ENCODE peak calls at places on chromosomes 12 and 14, in six cellular contexts. Y is CD8-positive, alpha-beta memory T cell; B is SK-N-SH; H is IMR-90; X is lung; L is PC-9. D is an unnamed sample. For H3K4me1, the result is how much of the 10 kb centered on the place peaks cover.

GRCh38 chr14:98951521-98952152 is 320.4 kb downstream of the BCL11B start:
- DNase-seq in Y (no peak), B (no peak), H (no peak), X (no peak), L (no peak), D (no peak)

GRCh38 chr12:40565029-40565633 is 127.1 kb upstream of the CNTN1 start:
- DNase-seq in Y (no peak), B (peak), H (no peak), X (no peak), L (no peak), D (no peak)

GRCh38 chr14:89196561-89196960 is 220.5 kb downstream of the FOXN3 start:
- DNase-seq in Y (no peak), B (no peak), H (no peak), X (no peak), L (no peak), D (no peak)

GRCh38 chr14:88189040-88189839 is 133.8 kb downstream of the KCNK10 start:
- DNase-seq in Y (peak), B (peak), H (peak), X (peak), L (peak), D (peak)

GRCh38 chr12:52378091-52378490 is 7.4 kb downstream of the KRT84 start:
- DNase-seq in Y (no peak), B (no peak), H (no peak), X (no peak), L (no peak), D (no peak)

GRCh38 chr12:94704452-94704871 is 54.1 kb upstream of the TMCC3 start:
- DNase-seq in Y (peak), B (no peak), H (peak), X (no peak), L (peak), D (no peak)

GRCh38 chr12:28191690-28192089 is 1.4 kb downstream of the CCDC91 start:
- DNase-seq in Y (peak), B (peak), H (peak), X (no peak), L (peak), D (no peak)

GRCh38 chr12:59389968-59390576 is 205.8 kb upstream of the SLC16A7 start:
- DNase-seq in Y (no peak), B (no peak), H (no peak), X (no peak), L (no peak), D (no peak)

GRCh38 chr12:14952295-14952995 is 9.0 kb downstream of the ARHGDIB start:
- DNase-seq in Y (peak), B (no peak), H (peak), X (no peak), L (peak), D (no peak)

GRCh38 chr12:51430196-51430895 is 5.7 kb downstream of the SLC4A8 start:
- DNase-seq in Y (no peak), B (no peak), H (no peak), X (no peak), L (no peak), D (no peak)

GRCh38 chr14:95062946-95063345 is 94.4 kb downstream of the DICER1 start:
- DNase-seq in Y (no peak), B (no peak), H (no peak), X (no peak), L (no peak), D (no peak)

GRCh38 chr12:112087055-112087850 is 21.3 kb downstream of the NAA25 start:
- DNase-seq in Y (no peak), B (no peak), H (no peak), X (no peak), L (no peak), D (no peak)

GRCh38 chr14:48792376-48793024 is 793.7 kb downstream of the RPS29 start:
- DNase-seq in Y (no peak), B (no peak), H (peak), X (no peak), L (no peak), D (no peak)

GRCh38 chr12:29374913-29375312 is 6.1 kb downstream of the ERGIC2 start:
- DNase-seq in Y (no peak), B (no peak), H (no peak), X (no peak), L (no peak), D (no peak)

GRCh38 chr12:124434951-124435805 is 132.2 kb downstream of the NCOR2 start:
- DNase-seq in Y (no peak), B (peak), H (no peak), X (no peak), L (no peak), D (no peak)

GRCh38 chr12:94889512-94890210 is 113.8 kb downstream of the NDUFA12 start:
- DNase-seq in Y (no peak), B (peak), H (no peak), X (no peak), L (no peak), D (peak)

GRCh38 chr12:124480469-124481256 is 86.7 kb downstream of the NCOR2 start:
- DNase-seq in Y (peak), B (peak), H (peak), X (no peak), L (peak), D (peak)

GRCh38 chr14:58752280-58752679 is 114.5 kb downstream of the DACT1 start:
- DNase-seq in Y (no peak), B (no peak), H (no peak), X (no peak), L (no peak), D (no peak)

GRCh38 chr12:109154485-109155438 is 38.4 kb downstream of the ACACB start:
- DNase-seq in Y (peak), B (peak), H (peak), X (peak), L (peak), D (peak)

GRCh38 chr12:124238886-124239285 is 56.0 kb upstream of the RFLNA start:
- DNase-seq in Y (no peak), B (no peak), H (no peak), X (no peak), L (no peak), D (peak)

GRCh38 chr14:101721111-101721510 is 40.4 kb upstream of the PPP2R5C start:
- DNase-seq in Y (no peak), B (no peak), H (no peak), X (no peak), L (no peak), D (no peak)

GRCh38 chr12:53102883-53103807 is at the start of gene SOAT2:
- DNase-seq in Y (peak), B (no peak), H (no peak), X (no peak), L (no peak), D (no peak)

GRCh38 chr12:64699504-64700115 is 59.6 kb downstream of the GNS start:
- DNase-seq in Y (no peak), B (no peak), H (no peak), X (no peak), L (no peak), D (no peak)

GRCh38 chr12:124617615-124618014 is 50.2 kb upstream of the NCOR2 start:
- DNase-seq in Y (no peak), B (peak), H (no peak), X (no peak), L (no peak), D (no peak)

GRCh38 chr14:29061702-29062101 is 295.1 kb downstream of the FOXG1 start:
- DNase-seq in Y (no peak), B (no peak), H (no peak), X (no peak), L (no peak), D (no peak)

GRCh38 chr14:58130121-58130782 is 21.8 kb downstream of the ARMH4 start:
- DNase-seq in Y (no peak), B (no peak), H (no peak), X (no peak), L (no peak), D (no peak)

GRCh38 chr14:28652782-28653181 is 113.8 kb upstream of the FOXG1 start:
- DNase-seq in Y (no peak), B (no peak), H (peak), X (no peak), L (peak), D (no peak)

GRCh38 chr14:74400328-74400727 is 25.7 kb downstream of the SYNDIG1L start:
- DNase-seq in Y (no peak), B (no peak), H (no peak), X (no peak), L (no peak), D (peak)

GRCh38 chr14:51319181-51319597 is 79.1 kb downstream of the TMX1 start:
- DNase-seq in Y (no peak), B (no peak), H (no peak), X (no peak), L (no peak), D (no peak)

GRCh38 chr14:89110110-89110509 is 285.7 kb downstream of the TTC8 start:
- DNase-seq in Y (no peak), B (no peak), H (no peak), X (no peak), L (no peak), D (no peak)

GRCh38 chr14:52031781-52032180 is 37.1 kb downstream of the NID2 start:
- DNase-seq in Y (no peak), B (no peak), H (peak), X (no peak), L (no peak), D (no peak)

GRCh38 chr12:14244876-14245669 is 120.4 kb upstream of the ATF7IP start:
- DNase-seq in Y (no peak), B (no peak), H (no peak), X (no peak), L (no peak), D (no peak)

GRCh38 chr14:94560291-94560665 is 964 bp upstream of the SERPINA4 start:
- DNase-seq in Y (no peak), B (no peak), H (no peak), X (no peak), L (no peak), D (no peak)

GRCh38 chr14:34981743-34982420 is 910 bp upstream of the SRP54 start:
- DNase-seq in Y (no peak), B (peak), H (peak), X (peak), L (peak), D (no peak)

GRCh38 chr14:61332658-61333029 is 11.3 kb downstream of the PRKCH start:
- DNase-seq in Y (no peak), B (no peak), H (no peak), X (no peak), L (no peak), D (no peak)

GRCh38 chr12:57280234-57281062 is 29.5 kb upstream of the STAC3 start:
- DNase-seq in Y (peak), B (no peak), H (peak), X (peak), L (peak), D (peak)

GRCh38 chr14:67883717-67884116 is 64.1 kb downstream of the RAD51B start:
- DNase-seq in Y (no peak), B (no peak), H (peak), X (no peak), L (no peak), D (peak)

GRCh38 chr12:105920161-105920684 is 218.5 kb downstream of the NUAK1 start:
- DNase-seq in Y (no peak), B (peak), H (no peak), X (no peak), L (no peak), D (peak)

GRCh38 chr12:27207626-27208413 is 36.3 kb upstream of the STK38L start:
- DNase-seq in Y (no peak), B (no peak), H (peak), X (no peak), L (no peak), D (no peak)

GRCh38 chr14:56304456-56304855 is 186.2 kb downstream of the PELI2 start:
- DNase-seq in Y (no peak), B (no peak), H (no peak), X (no peak), L (no peak), D (no peak)

DNA sequence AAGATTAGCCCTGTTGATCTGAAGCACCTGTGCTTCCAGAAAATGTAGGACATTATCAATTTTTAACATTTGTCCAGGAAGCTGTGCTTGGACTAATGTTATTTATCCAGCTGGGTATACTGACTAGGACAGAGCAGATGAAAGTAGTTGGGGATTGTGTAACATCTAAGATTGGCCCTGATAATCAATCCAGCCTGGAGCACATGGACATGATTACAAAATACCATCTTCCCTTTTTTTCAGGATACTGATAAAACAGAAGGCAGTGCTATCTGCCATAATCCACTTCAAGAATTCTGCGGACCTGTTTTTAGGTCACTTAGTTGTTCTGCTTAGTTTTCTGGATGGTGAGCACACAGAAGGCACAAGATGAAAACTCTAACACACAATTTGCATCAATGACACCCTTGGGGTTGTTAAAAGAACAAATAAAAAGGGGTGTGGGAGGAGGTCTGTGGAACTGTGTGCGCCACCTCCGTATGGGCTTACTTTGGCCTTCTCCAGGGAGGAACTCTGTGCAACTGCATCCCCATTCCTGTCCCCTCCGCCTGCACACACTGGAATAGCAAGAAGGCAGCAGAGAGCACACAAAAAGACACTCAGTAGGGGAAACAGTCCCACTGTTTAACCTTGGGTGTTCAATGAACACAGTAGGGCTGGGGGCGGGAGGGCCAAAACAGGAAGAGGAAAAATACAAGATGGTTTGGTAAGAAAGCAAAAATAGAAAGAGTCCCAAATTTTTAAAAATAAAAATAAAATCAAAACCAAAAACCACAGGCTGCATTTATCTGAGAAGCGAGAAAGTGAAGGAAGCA is 31.1 kb upstream of the DUSP6 start:
- DNase-seq in Y (no peak), B (peak), H (peak), X (no peak), L (no peak), D (no peak)
- H3K4me1 ChIP-seq in Y (under half), B (under half), H (under half), X (under half), L (under half), D (under half)

DNA sequence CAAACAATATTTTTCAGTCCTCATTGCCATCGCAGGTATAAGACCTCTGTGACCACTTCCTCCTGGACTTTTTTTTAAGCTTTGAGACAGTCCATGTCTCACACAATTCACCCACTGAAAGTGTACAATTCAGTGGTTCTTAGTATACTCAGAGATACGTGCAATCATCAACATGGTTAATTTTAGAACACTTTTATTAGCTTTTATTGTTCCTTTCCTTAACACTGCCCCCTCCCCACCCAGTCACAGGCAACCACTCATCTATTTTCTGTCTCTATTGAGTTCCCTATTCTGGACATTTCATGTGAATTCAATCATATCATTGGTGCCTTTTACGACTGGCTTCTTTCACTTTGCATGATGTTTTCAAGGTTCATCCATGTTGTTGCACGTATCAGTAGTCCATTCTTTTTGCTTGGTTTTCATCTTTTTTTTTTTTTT is 16.2 kb downstream of the NCKAP5L start:
- DNase-seq in Y (no peak), B (no peak), H (no peak), X (no peak), L (no peak), D (no peak)
- H3K27ac ChIP-seq in Y (no peak), B (no peak), H (no peak), X (no peak), L (no peak), D (peak)

DNA sequence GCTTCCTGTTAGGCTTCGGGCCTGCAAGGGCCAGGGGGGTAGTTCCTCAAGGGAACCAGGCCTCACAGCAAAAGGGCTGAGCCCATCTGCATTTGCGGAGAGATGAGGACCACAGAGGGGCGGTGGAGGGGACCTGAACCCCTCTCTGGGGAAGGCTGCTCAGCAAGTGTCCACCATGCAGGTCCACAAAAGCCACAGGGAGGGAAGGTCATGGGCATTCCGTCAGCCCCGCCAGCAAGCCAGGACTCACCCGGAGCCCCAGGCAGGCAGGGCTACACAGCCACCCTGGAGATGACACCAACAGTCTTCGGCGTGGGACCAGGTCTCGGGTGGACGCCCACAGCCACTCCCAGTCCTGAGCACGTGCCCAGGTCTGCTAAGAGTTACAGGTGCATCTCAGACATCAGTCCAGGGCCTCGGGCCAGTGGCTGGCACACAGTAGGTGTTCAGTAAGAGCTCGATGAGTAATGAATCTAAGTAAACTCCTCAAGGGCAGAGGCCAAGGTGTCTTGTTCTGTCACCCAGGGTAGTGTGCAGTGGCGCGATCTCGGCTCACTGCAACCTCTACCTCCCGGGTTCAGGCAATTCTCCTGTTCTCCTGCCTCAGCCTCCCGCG is 11.3 kb downstream of the TTC7B start:
- DNase-seq in Y (no peak), B (no peak), H (no peak), X (no peak), L (no peak), D (no peak)
- H3K4me1 ChIP-seq in Y (under half), B (under half), H (under half), X (under half), L (under half), D (under half)

DNA sequence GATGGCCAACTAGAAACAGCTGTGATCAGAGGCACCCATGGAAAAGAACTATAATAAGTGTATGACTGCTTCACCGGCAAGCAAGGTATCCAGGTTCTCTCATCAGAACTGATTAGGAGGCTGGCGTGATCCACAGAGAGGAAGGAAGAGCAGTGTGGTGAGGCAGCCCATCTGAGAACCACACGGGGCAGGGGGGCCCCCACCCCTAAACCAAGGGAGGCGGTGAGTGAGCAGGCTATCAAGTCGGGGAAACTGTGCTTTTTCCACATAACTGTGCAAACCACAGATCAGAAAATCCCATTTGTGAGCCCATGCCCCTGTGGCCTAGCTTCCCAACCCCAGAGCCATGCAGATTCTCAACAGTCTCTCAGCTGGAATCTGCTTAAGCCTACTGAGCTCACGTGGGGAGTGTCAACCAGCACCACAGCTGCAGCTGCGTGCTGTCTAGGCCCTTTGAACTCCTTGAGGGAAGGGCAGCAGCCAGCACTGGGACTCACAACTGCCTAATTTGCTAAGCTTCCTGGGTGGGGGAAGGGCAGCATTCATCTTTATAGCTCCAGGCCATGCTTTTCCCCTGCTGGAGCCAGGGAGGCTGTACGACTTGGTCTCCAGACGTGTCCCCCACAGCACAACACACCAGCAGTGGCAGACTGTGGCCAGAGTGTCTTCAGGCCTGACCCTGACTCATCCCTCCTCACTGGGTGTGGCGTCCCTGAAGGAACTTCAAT is 444.4 kb upstream of the ATP2B1 start:
- DNase-seq in Y (no peak), B (no peak), H (no peak), X (no peak), L (no peak), D (peak)
- H3K27ac ChIP-seq in Y (no peak), B (no peak), H (no peak), X (no peak), L (no peak), D (peak)

GRCh38 chr12:104329697-104330096 is 26.2 kb downstream of the EID3 start:
- DNase-seq in Y (no peak), B (no peak), H (no peak), X (no peak), L (no peak), D (no peak)

GRCh38 chr12:104333692-104334255 is 30.2 kb downstream of the EID3 start:
- DNase-seq in Y (no peak), B (no peak), H (no peak), X (no peak), L (no peak), D (no peak)

GRCh38 chr12:104334581-104334980 is 31.0 kb downstream of the EID3 start:
- DNase-seq in Y (no peak), B (no peak), H (no peak), X (no peak), L (no peak), D (no peak)

GRCh38 chr12:104328790-104329189 is 25.3 kb downstream of the EID3 start:
- DNase-seq in Y (no peak), B (no peak), H (no peak), X (no peak), L (no peak), D (no peak)

GRCh38 chr12:104331376-104331775 is 27.8 kb downstream of the EID3 start:
- DNase-seq in Y (no peak), B (no peak), H (no peak), X (no peak), L (no peak), D (no peak)
- H3K4me1 ChIP-seq in Y (under half), B (under half), H (under half), X (under half), L (under half), D (under half)